ENCODE peak calls at places on chromosomes 5 and 9, in four cellular contexts. Z, W, X and M are unnamed samples.

GRCh38 chr9:99816392-99816791 is 5.3 kb upstream of the NR4A3 start:
- DNase-seq in Z (no peak), W (no peak), X (no peak), M (no peak)

GRCh38 chr5:53323943-53324642 is 156.3 kb upstream of the FST start:
- DNase-seq in Z (no peak), W (no peak), X (no peak), M (no peak)

GRCh38 chr5:93890657-93891056 is 149.3 kb upstream of the POU5F2 start:
- DNase-seq in Z (peak), W (no peak), X (peak), M (no peak)

GRCh38 chr9:93299418-93300174 is 115.7 kb downstream of the WNK2 start:
- DNase-seq in Z (no peak), W (no peak), X (no peak), M (no peak)

GRCh38 chr9:127661342-127661741 is 45.4 kb upstream of the CFAP157 start:
- DNase-seq in Z (no peak), W (no peak), X (peak), M (no peak)

GRCh38 chr5:55308254-55308836 is 556 bp downstream of the MTREX start:
- DNase-seq in Z (peak), W (peak), X (no peak), M (no peak)

GRCh38 chr9:108396193-108396592 is 459.6 kb downstream of the ACTL7B start:
- DNase-seq in Z (no peak), W (no peak), X (no peak), M (no peak)

GRCh38 chr5:147286296-147286695 is 51.5 kb downstream of the STK32A start:
- DNase-seq in Z (no peak), W (no peak), X (no peak), M (no peak)

GRCh38 chr5:37717613-37718431 is 122.0 kb downstream of the GDNF start:
- DNase-seq in Z (peak), W (peak), X (no peak), M (peak)

GRCh38 chr5:142313693-142314092 is 11.1 kb downstream of the SPRY4 start:
- DNase-seq in Z (no peak), W (no peak), X (no peak), M (no peak)

GRCh38 chr5:148029131-148029530 is 34.6 kb upstream of the SPINK5 start:
- DNase-seq in Z (no peak), W (no peak), X (no peak), M (no peak)

GRCh38 chr9:136340356-136341041 is 13.2 kb downstream of the GPSM1 start:
- DNase-seq in Z (no peak), W (no peak), X (no peak), M (no peak)

GRCh38 chr5:176590035-176590729 is 19.8 kb downstream of the GPRIN1 start:
- DNase-seq in Z (no peak), W (no peak), X (no peak), M (no peak)

GRCh38 chr5:145830594-145830993 is 4.5 kb downstream of the PRELID2 start:
- DNase-seq in Z (no peak), W (no peak), X (no peak), M (no peak)

GRCh38 chr9:89815903-89816573 is 211.2 kb downstream of the GADD45G start:
- DNase-seq in Z (no peak), W (no peak), X (no peak), M (no peak)

GRCh38 chr5:131622633-131623032 is 12.4 kb downstream of the RAPGEF6 start:
- DNase-seq in Z (no peak), W (peak), X (no peak), M (no peak)

GRCh38 chr9:127723450-127723849 is 7.6 kb downstream of the TTC16 start:
- DNase-seq in Z (no peak), W (peak), X (no peak), M (no peak)

GRCh38 chr9:108443741-108444140 is 412.0 kb downstream of the ACTL7B start:
- DNase-seq in Z (no peak), W (no peak), X (no peak), M (no peak)

GRCh38 chr5:78601622-78602314 is 46.8 kb downstream of the LHFPL2 start:
- DNase-seq in Z (no peak), W (no peak), X (no peak), M (peak)

GRCh38 chr5:33379757-33380156 is 61.0 kb upstream of the TARS1 start:
- DNase-seq in Z (peak), W (no peak), X (peak), M (no peak)

GRCh38 chr5:181215997-181216982 is 6.8 kb upstream of the TRIM41 start:
- DNase-seq in Z (no peak), W (no peak), X (peak), M (no peak)

GRCh38 chr5:83072946-83073345 is 4.2 kb downstream of the TMEM167A start:
- DNase-seq in Z (no peak), W (no peak), X (no peak), M (no peak)

GRCh38 chr9:111630182-111631070 is 708 bp upstream of the DNAJC25 start:
- DNase-seq in Z (no peak), W (no peak), X (peak), M (no peak)

GRCh38 chr5:146193291-146193690 is 10.1 kb upstream of the RBM27 start:
- DNase-seq in Z (no peak), W (no peak), X (no peak), M (no peak)

GRCh38 chr5:75054110-75054930 is 2.0 kb upstream of the GCNT4 start:
- DNase-seq in Z (peak), W (no peak), X (peak), M (no peak)

GRCh38 chr9:7879551-7880245 is 80.1 kb upstream of the DMAC1 start:
- DNase-seq in Z (no peak), W (no peak), X (peak), M (no peak)

GRCh38 chr5:89289604-89290003 is 406.6 kb upstream of the MEF2C start:
- DNase-seq in Z (no peak), W (peak), X (no peak), M (peak)

GRCh38 chr9:127754761-127755557 is 19.9 kb upstream of the TOR2A start:
- DNase-seq in Z (no peak), W (no peak), X (peak), M (no peak)

GRCh38 chr9:37929441-37929895 is 25.5 kb upstream of the SLC25A51 start:
- DNase-seq in Z (no peak), W (no peak), X (no peak), M (no peak)

GRCh38 chr9:129809346-129809745 is 6.4 kb downstream of the TOR1B start:
- DNase-seq in Z (no peak), W (no peak), X (no peak), M (no peak)

DNA sequence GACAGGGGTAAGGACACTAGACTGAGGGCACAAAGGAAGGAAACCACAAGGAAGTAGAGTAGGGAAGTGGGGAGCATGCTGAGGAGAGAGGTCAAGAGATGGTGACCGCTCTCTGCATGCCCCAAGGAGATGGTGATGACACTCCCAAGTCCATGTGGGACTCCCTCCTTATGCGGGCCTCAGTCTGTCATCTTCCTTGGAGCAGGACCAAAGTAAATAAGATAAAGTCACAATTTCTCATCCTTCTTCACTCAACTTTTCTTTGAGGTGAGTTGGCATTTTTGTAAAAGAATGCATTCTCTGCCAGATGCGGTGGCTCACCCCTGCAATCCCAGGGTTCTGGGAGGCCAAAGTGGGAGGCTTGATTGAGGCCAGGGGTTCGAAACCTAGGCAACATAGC is 256.7 kb downstream of the DOCK8 start:
- DNase-seq in Z (no peak), W (no peak), X (no peak), M (no peak)
- H3K4me3 ChIP-seq in Z (no peak), W (no peak), X (peak), M (no peak)

DNA sequence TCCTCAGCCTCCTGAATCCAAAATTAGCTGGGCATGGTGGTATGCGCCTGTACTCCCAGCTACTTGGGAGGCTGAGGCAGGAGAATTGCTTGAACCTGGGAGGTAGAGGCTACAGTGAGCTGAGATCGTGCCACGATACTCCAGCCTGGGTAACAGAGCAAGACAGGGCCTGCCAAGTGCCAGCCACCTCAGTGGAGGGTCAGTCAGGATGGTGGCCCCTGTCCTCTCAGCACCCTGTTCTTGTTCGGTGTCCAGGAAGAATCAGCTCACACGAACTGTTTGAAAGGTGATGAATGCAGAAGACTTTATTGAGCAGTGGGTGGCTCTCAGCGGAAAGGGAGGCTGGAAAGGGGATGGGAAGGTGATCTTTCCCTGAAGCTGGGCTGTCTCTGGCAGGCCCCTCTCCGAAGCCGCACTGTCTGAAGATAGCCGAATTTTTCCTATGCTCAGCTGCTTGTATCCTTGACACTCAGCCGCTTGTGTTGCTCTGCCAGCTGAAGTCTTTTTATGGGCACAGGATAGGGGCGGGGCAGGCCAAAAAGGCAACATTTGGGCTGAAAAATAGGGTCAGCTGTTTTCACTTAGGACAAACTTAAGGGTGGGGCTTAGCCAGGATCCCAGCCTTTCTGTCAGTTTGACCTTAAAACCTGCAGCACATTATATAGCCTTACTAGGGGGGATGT is 50.9 kb downstream of the UBE2R2 start:
- DNase-seq in Z (no peak), W (no peak), X (no peak), M (peak)
- H3K4me3 ChIP-seq in Z (no peak), W (no peak), X (no peak), M (no peak)

GRCh38 chr9:123176230-123176629 is 92.2 kb downstream of the STRBP start:
- DNase-seq in Z (no peak), W (no peak), X (no peak), M (no peak)

GRCh38 chr9:123169926-123170325 is 98.5 kb downstream of the STRBP start:
- DNase-seq in Z (no peak), W (no peak), X (no peak), M (no peak)

GRCh38 chr9:123174887-123175518 is 93.4 kb downstream of the STRBP start:
- DNase-seq in Z (no peak), W (no peak), X (peak), M (no peak)

GRCh38 chr9:123176949-123177348 is 91.4 kb downstream of the STRBP start:
- DNase-seq in Z (no peak), W (no peak), X (no peak), M (no peak)

GRCh38 chr9:123174079-123174478 is 94.3 kb downstream of the STRBP start:
- DNase-seq in Z (no peak), W (no peak), X (no peak), M (no peak)
- H3K4me3 ChIP-seq in Z (no peak), W (no peak), X (peak), M (no peak)

GRCh38 chr5:138840100-138840499 is 35.0 kb downstream of the LRRTM2 start:
- DNase-seq in Z (no peak), W (no peak), X (no peak), M (no peak)

GRCh38 chr5:138833095-138833494 is 42.0 kb downstream of the LRRTM2 start:
- DNase-seq in Z (no peak), W (no peak), X (peak), M (no peak)

GRCh38 chr5:138833726-138834480 is 41.2 kb downstream of the LRRTM2 start:
- DNase-seq in Z (no peak), W (no peak), X (peak), M (no peak)

GRCh38 chr5:138841531-138841930 is 33.6 kb downstream of the LRRTM2 start:
- DNase-seq in Z (no peak), W (no peak), X (no peak), M (no peak)

GRCh38 chr5:138837160-138837559 is 38.0 kb downstream of the LRRTM2 start:
- DNase-seq in Z (no peak), W (no peak), X (peak), M (no peak)
- H3K4me3 ChIP-seq in Z (no peak), W (no peak), X (no peak), M (no peak)

DNA sequence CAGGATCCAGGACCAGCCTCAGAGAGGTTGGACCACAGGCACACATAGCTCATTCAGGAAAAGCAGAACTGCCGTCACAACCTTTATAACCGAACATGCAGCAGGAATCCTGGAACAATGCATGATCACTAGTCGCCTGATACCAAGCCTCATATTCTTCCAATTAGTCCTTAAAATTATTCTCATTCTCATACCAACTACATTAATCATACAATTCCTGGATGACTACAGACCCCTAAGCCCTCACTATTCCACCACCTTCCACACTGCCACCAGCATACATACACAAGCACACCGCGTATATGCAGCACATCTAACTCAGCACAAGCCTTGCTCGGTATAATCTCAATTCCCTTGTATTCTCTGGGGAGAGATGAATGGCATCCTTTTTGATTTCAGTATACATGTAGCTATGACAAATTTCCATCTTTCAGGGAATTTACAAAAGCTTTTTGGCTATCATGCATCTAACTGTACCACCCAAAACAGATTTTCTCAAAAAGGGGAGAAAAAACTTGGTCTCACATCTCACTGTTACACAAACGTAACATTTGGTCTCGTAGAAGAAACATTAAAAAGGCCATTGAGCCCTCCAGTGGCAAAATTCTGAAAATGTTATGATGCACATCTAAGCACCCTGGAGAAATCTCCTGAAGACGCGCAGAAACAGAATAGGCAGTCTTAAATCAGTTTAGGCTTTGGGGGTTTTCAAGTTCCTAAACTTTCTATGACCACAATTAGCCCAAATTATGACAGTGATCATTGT is 46.2 kb downstream of the MCTP1 start:
- DNase-seq in Z (no peak), W (peak), X (no peak), M (peak)
- H3K4me3 ChIP-seq in Z (no peak), W (no peak), X (no peak), M (no peak)

GRCh38 chr5:123514615-123515355 is 2.8 kb downstream of the CSNK1G3 start:
- DNase-seq in Z (no peak), W (no peak), X (no peak), M (no peak)
- H3K4me3 ChIP-seq in Z (no peak), W (no peak), X (no peak), M (no peak)

DNA sequence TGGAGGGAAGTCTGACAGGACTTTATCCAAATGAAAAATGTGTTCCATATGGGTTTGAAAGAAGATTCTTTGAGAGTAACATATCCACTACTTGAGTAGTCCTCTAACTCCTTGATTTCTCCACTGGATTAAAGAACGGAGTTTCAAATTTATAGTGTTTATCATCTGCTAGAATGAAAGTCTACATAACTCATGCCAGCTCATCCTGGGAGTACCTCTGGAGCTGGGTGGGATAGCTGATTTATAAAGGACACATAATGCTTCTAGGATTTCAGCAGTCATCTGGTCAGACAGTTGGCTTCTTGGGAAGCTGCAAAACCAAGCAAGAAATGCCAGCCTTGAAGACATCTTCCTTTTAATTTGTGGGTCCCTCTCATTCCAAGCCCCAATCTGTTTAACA is 3.1 kb downstream of the GALNT10 start:
- DNase-seq in Z (no peak), W (no peak), X (no peak), M (no peak)
- H3K4me3 ChIP-seq in Z (no peak), W (no peak), X (peak), M (no peak)

GRCh38 chr9:134162926-134163373 is 1.4 kb downstream of the RNU6ATAC start:
- DNase-seq in Z (no peak), W (no peak), X (peak), M (no peak)
- H3K4me3 ChIP-seq in Z (no peak), W (no peak), X (no peak), M (no peak)